ENCODE peak calls at places on chromosomes 6 and 20, in four cellular contexts. N is lower lobe of right lung; S is activated naive CD4-positive, alpha-beta T cell treated with anti-CD3 and anti-CD28 coated beads, Interleukin-2, amount 50 U/mL, for 72 hours; P is CD4-positive, alpha-beta T cell. D is an unnamed sample.

GRCh38 chr6:35391240-35391968 is 49.0 kb downstream of the PPARD start:
- ATAC-seq in N (peak), S (peak), P (peak), D (peak)

GRCh38 chr6:137690721-137691120 is 176.3 kb upstream of the TNFAIP3 start:
- ATAC-seq in N (no peak), S (no peak), P (no peak), D (no peak)

GRCh38 chr6:106460481-106460880 is 100.0 kb downstream of the CRYBG1 start:
- ATAC-seq in N (no peak), S (no peak), P (no peak), D (no peak)

GRCh38 chr6:7148100-7148822 is 40.5 kb downstream of the RREB1 start:
- ATAC-seq in N (no peak), S (peak), P (no peak), D (peak)

GRCh38 chr20:52103911-52104545 is 87.6 kb downstream of the ZFP64 start:
- ATAC-seq in N (peak), S (no peak), P (no peak), D (no peak)

GRCh38 chr20:22402990-22403859 is 181.1 kb downstream of the FOXA2 start:
- ATAC-seq in N (peak), S (no peak), P (no peak), D (peak)

GRCh38 chr20:49466114-49466912 is 16.2 kb downstream of the KCNB1 start:
- ATAC-seq in N (no peak), S (no peak), P (no peak), D (no peak)

GRCh38 chr20:35497780-35498189 is 31.7 kb downstream of the C20orf173 start:
- ATAC-seq in N (no peak), S (no peak), P (no peak), D (peak)

GRCh38 chr6:134363323-134364039 is 45.6 kb upstream of the SGK1 start:
- ATAC-seq in N (no peak), S (peak), P (no peak), D (peak)

GRCh38 chr6:27208042-27208441 is 39.5 kb upstream of the PRSS16 start:
- ATAC-seq in N (no peak), S (no peak), P (no peak), D (no peak)

GRCh38 chr6:80720824-80721223 is 614.4 kb downstream of the BCKDHB start:
- ATAC-seq in N (peak), S (no peak), P (no peak), D (no peak)

GRCh38 chr6:152575621-152576150 is 61.5 kb downstream of the SYNE1 start:
- ATAC-seq in N (peak), S (no peak), P (no peak), D (peak)

GRCh38 chr6:45722876-45723275 is 292.8 kb downstream of the CLIC5 start:
- ATAC-seq in N (peak), S (no peak), P (no peak), D (no peak)

GRCh38 chr6:37812835-37813234 is 6.7 kb upstream of the ZFAND3 start:
- ATAC-seq in N (peak), S (no peak), P (no peak), D (no peak)

GRCh38 chr6:156131221-156131903 is 645.8 kb upstream of the ARID1B start:
- ATAC-seq in N (peak), S (no peak), P (no peak), D (no peak)

GRCh38 chr6:399785-400517 is 8.4 kb downstream of the IRF4 start:
- ATAC-seq in N (no peak), S (peak), P (peak), D (no peak)

GRCh38 chr20:7606941-7607340 is 333.3 kb downstream of the HAO1 start:
- ATAC-seq in N (no peak), S (no peak), P (no peak), D (no peak)

GRCh38 chr6:41940759-41941279 is 789 bp downstream of the CCND3 start:
- ATAC-seq in N (peak), S (no peak), P (peak), D (peak)

GRCh38 chr6:107612762-107613415 is 123.0 kb downstream of the SOBP start:
- ATAC-seq in N (no peak), S (no peak), P (no peak), D (no peak)

GRCh38 chr6:35503534-35503933 is 6.7 kb upstream of the TEAD3 start:
- ATAC-seq in N (no peak), S (no peak), P (no peak), D (no peak)

GRCh38 chr20:13102237-13102636 is 93.5 kb downstream of the SPTLC3 start:
- ATAC-seq in N (no peak), S (no peak), P (no peak), D (no peak)

GRCh38 chr6:19999319-20000191 is 162.4 kb downstream of the ID4 start:
- ATAC-seq in N (no peak), S (peak), P (no peak), D (peak)

GRCh38 chr20:17498181-17498580 is 33.0 kb downstream of the BFSP1 start:
- ATAC-seq in N (no peak), S (no peak), P (no peak), D (no peak)

GRCh38 chr6:128491643-128492206 is 28.7 kb downstream of the PTPRK start:
- ATAC-seq in N (no peak), S (no peak), P (no peak), D (peak)

GRCh38 chr6:158781692-158782373 is 37.3 kb downstream of the EZR start:
- ATAC-seq in N (peak), S (no peak), P (no peak), D (peak)

GRCh38 chr6:140393665-140394064 is 1019.2 kb upstream of the CITED2 start:
- ATAC-seq in N (no peak), S (no peak), P (no peak), D (no peak)

GRCh38 chr6:111481836-111482235 is 1.2 kb downstream of the REV3L start:
- ATAC-seq in N (peak), S (peak), P (no peak), D (peak)

GRCh38 chr6:87925373-87926060 is 122.1 kb upstream of the SPACA1 start:
- ATAC-seq in N (no peak), S (peak), P (no peak), D (no peak)

GRCh38 chr6:67563671-67564070 is 1071.4 kb upstream of the ADGRB3 start:
- ATAC-seq in N (no peak), S (no peak), P (no peak), D (no peak)

GRCh38 chr20:63441136-63441776 is 31.2 kb downstream of the KCNQ2 start:
- ATAC-seq in N (no peak), S (peak), P (peak), D (no peak)

GRCh38 chr6:156801712-156802111 is 24.5 kb downstream of the ARID1B start:
- ATAC-seq in N (no peak), S (no peak), P (no peak), D (no peak)

GRCh38 chr20:63366658-63367360 is 5.7 kb upstream of the CHRNA4 start:
- ATAC-seq in N (no peak), S (no peak), P (no peak), D (no peak)

D was measured in esophagus mucosa.